ENCODE peak calls at places on chromosomes 11 and 22, in nine cellular contexts. T is KBM-7; N is IMR-90; D is Calu3; O is EL; A is activated T-cell treated with anti-CD3 and anti-CD28 coated beads, Interleukin-2, amount 50 U/mL, for 1 hour; C is brain pericyte; B is globus pallidus; E is stimulated activated CD4-positive, alpha-beta T cell treated with anti-CD3 and anti-CD28 coated beads, Interleukin-2, amount 100 ng/mL, for 24 hours. K is an unnamed sample.
A peak's percentile ranks its signal among the peaks of the same experiment; 100 is the strongest.

GRCh38 chr22:47100646-47101045 is 338.2 kb downstream of the TBC1D22A start:
- DNase-seq in E (no peak), N (no peak), C (no peak), A (no peak), B (no peak), D (no peak), T (no peak), O (no peak), K (no peak)

GRCh38 chr22:37982151-37982838 is 2.1 kb downstream of the SOX10 start:
- DNase-seq in E (no peak), A (no peak), T (no peak), O (no peak), B (no peak), C (no peak), D (no peak), N (no peak), K (no peak)

GRCh38 chr22:43861529-43861928 is 784 bp downstream of the SULT4A1 start:
- DNase-seq in B (no peak), N (peak; percentile 52), A (no peak), O (no peak), T (no peak), E (no peak), C (no peak), D (peak; percentile 18), K (peak; percentile 63)

GRCh38 chr11:115406404-115406803 is 97.8 kb downstream of the CADM1 start:
- DNase-seq in C (no peak), B (no peak), O (no peak), N (no peak), D (no peak), T (no peak), E (no peak), A (no peak), K (no peak)

GRCh38 chr11:79244175-79244804 is 196.5 kb downstream of the TENM4 start:
- DNase-seq in O (peak; percentile 63), N (peak; percentile 97), B (no peak), E (no peak), T (no peak), A (no peak), C (peak; percentile 67), D (no peak), K (peak; percentile 31)

GRCh38 chr11:579830-580601 is 3.7 kb downstream of the PHRF1 start:
- DNase-seq in A (no peak), O (no peak), T (no peak), E (no peak), B (no peak), C (no peak), N (peak; percentile 25), D (no peak), K (no peak)

GRCh38 chr11:78733031-78733430 is 158.4 kb upstream of the NARS2 start:
- DNase-seq in T (no peak), A (no peak), N (peak; percentile 7), E (no peak), C (no peak), D (no peak), O (no peak), B (no peak), K (peak; percentile 25)

GRCh38 chr11:77400775-77401469 is 73.0 kb downstream of the PAK1 start:
- DNase-seq in T (no peak), N (no peak), D (no peak), C (no peak), O (no peak), A (no peak), B (no peak), E (no peak), K (peak; percentile 30)

GRCh38 chr22:43854151-43854785 is 8.0 kb downstream of the SULT4A1 start:
- DNase-seq in E (no peak), D (no peak), T (no peak), C (no peak), B (no peak), O (no peak), A (no peak), N (no peak), K (no peak)

GRCh38 chr11:64148200-64148916 is 17.6 kb downstream of the MACROD1 start:
- DNase-seq in O (peak; percentile 70), N (peak; percentile 66), D (peak; percentile 84), E (peak; percentile 83), C (peak; percentile 38), T (peak; percentile 62), B (peak; percentile 95), A (peak; percentile 76), K (peak; percentile 84)

GRCh38 chr11:106390078-106390477 is 312.6 kb downstream of the AASDHPPT start:
- DNase-seq in E (no peak), C (no peak), A (no peak), O (no peak), N (no peak), B (no peak), D (no peak), T (no peak), K (no peak)

GRCh38 chr11:102760355-102761035 is 19.9 kb downstream of the MMP10 start:
- DNase-seq in B (no peak), T (peak; percentile 9), N (peak; percentile 98), C (peak; percentile 40), A (no peak), O (peak; percentile 93), D (no peak), E (no peak), K (no peak)

GRCh38 chr11:25453471-25453870 is 878.5 kb upstream of the ANO3 start:
- DNase-seq in E (no peak), A (no peak), O (no peak), C (no peak), D (no peak), T (no peak), N (no peak), B (no peak), K (no peak)

GRCh38 chr11:83801799-83802198 is 515.6 kb upstream of the CCDC90B start:
- DNase-seq in O (no peak), D (no peak), A (no peak), B (no peak), N (no peak), C (no peak), E (no peak), T (no peak), K (peak; percentile 14)

GRCh38 chr11:36240178-36240577 is 49.0 kb downstream of the COMMD9 start:
- DNase-seq in D (no peak), B (no peak), C (no peak), T (no peak), E (no peak), N (peak; percentile 15), O (peak; percentile 28), A (no peak), K (no peak)

GRCh38 chr11:35927730-35928129 is 16.1 kb upstream of the LDLRAD3 start:
- DNase-seq in B (no peak), N (peak; percentile 38), A (no peak), O (no peak), C (no peak), T (peak; percentile 20), D (peak; percentile 91), E (no peak), K (no peak)

GRCh38 chr11:797300-798092 is 585 bp downstream of the SLC25A22 start:
- DNase-seq in T (peak; percentile 82), N (peak; percentile 84), B (peak; percentile 60), C (peak; percentile 84), O (peak; percentile 84), D (peak; percentile 74), A (peak; percentile 75), E (peak; percentile 77), K (peak; percentile 94)